ENCODE peak calls at places on chromosomes 12 and 14, in six cellular contexts. Z, E, B, V, R and J are unnamed samples.

GRCh38 chr12:79121486-79121885 is 256.9 kb downstream of the SYT1 start:
- DNase-seq in V (no peak), E (no peak), B (peak; percentile 8), R (no peak), Z (peak; percentile 22), J (no peak)

GRCh38 chr14:102316048-102316745 is 3.3 kb upstream of the ZNF839 start:
- DNase-seq in B (peak; percentile 48), Z (peak; percentile 29), E (no peak), V (no peak), R (no peak), J (peak; percentile 23)

GRCh38 chr14:102927878-102928411 is 5.5 kb downstream of the AMN start:
- DNase-seq in R (peak; percentile 77), E (peak; percentile 79), V (no peak), Z (peak; percentile 26), B (no peak), J (no peak)

GRCh38 chr14:50318031-50318626 is 6.0 kb downstream of the DMAC2L start:
- DNase-seq in Z (peak; percentile 82), V (no peak), B (no peak), R (no peak), E (no peak), J (no peak)

GRCh38 chr12:114697246-114697716 is 13.3 kb upstream of the TBX3 start:
- DNase-seq in R (no peak), V (no peak), E (no peak), B (no peak), Z (no peak), J (no peak)

GRCh38 chr12:30692470-30692869 is 3.2 kb downstream of the IPO8 start:
- DNase-seq in R (no peak), B (no peak), Z (peak; percentile 80), V (no peak), E (no peak), J (no peak)

GRCh38 chr12:11771895-11772502 is 122.5 kb downstream of the ETV6 start:
- DNase-seq in Z (no peak), E (no peak), B (no peak), V (no peak), R (no peak), J (no peak)

GRCh38 chr12:48786591-48787544 is 2.0 kb downstream of the ADCY6 start:
- DNase-seq in R (no peak), E (no peak), B (no peak), V (no peak), Z (no peak), J (no peak)

GRCh38 chr12:71640316-71640715 is 23.3 kb downstream of the ZFC3H1 start:
- DNase-seq in V (no peak), R (no peak), E (no peak), Z (no peak), B (no peak), J (no peak)

GRCh38 chr12:47991592-47991991 is 12.7 kb downstream of the COL2A1 start:
- DNase-seq in E (no peak), Z (no peak), R (no peak), B (peak; percentile 81), V (no peak), J (no peak)

GRCh38 chr12:24903305-24904088 is 45.4 kb downstream of the BCAT1 start:
- DNase-seq in B (no peak), E (no peak), R (no peak), V (no peak), Z (peak; percentile 53), J (no peak)

GRCh38 chr14:101057394-101057793 is 153.9 kb upstream of the RTL1 start:
- DNase-seq in E (no peak), V (no peak), B (no peak), Z (no peak), R (no peak), J (no peak)
- H3K9me3 ChIP-seq in E (no peaks in the 10 kb centered on the region), V (no peaks in the 10 kb centered on the region), B (no peaks in the 10 kb centered on the region), Z (no peaks in the 10 kb centered on the region), R (peaks cover 6% of the 10 kb centered on the region), J (peaks cover 4% of the 10 kb centered on the region)

DNA sequence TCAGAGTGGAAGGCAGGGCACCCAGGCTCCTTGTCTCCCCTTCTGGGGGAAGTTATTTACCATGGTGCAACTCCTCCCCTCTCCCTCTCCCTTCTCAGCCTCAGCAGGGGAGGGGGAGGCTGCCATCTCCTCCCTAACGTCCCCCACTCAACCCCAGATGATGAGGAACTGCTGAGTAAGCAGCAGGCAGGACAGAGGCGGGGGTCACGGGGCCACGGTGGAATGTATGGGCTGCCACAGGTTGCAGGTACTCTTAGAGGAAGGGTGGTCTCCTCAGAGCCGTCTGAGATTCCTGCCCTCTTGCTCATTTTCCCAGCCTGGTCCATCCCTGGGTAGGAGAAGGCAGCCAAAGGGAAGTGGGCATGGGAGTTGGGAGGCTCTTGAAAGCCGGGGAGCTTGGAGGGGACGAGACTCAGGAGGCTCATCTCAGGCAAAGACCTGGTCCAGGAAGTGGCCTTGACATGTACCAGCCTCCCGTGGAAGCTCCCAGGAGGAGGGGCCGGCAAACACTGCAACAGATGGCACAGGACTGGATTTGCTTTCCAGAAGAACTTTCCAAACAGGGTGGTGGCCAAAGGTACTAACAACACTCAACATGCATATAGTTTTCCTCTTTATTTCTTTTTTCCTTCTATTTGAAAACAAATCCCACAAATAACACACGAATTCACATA is 19.0 kb downstream of the RIN3 start:
- DNase-seq in B (peak; percentile 85), V (no peak), R (no peak), E (peak; percentile 49), Z (no peak), J (no peak)
- H3K27ac ChIP-seq in B (peak overlapping the region; percentile 72), V (no peak overlapping the region), R (peak overlapping the region; percentile 49), E (peak overlapping the region; percentile 51), Z (no peak overlapping the region), J (no peak overlapping the region)

GRCh38 chr12:89347325-89347829 is 4.9 kb downstream of the DUSP6 start:
- DNase-seq in R (no peak), B (no peak), Z (no peak), E (no peak), V (no peak), J (no peak)
- H3K27me3 ChIP-seq in R (no peaks in the 10 kb centered on the region), B (peaks cover 7% of the 10 kb centered on the region), Z (no peaks in the 10 kb centered on the region), E (no peaks in the 10 kb centered on the region), V (no peaks in the 10 kb centered on the region), J (no peaks in the 10 kb centered on the region)

GRCh38 chr12:131025234-131025633 is 71.5 kb downstream of the ADGRD1 start:
- DNase-seq in B (no peak), V (no peak), Z (no peak), R (no peak), E (no peak), J (no peak)
- H3K9me3 ChIP-seq in B (no peaks in the 10 kb centered on the region), V (no peaks in the 10 kb centered on the region), Z (no peaks in the 10 kb centered on the region), R (no peaks in the 10 kb centered on the region), E (no peaks in the 10 kb centered on the region), J (no peaks in the 10 kb centered on the region)

GRCh38 chr14:93047187-93047586 is 68.5 kb downstream of the ITPK1 start:
- DNase-seq in V (no peak), R (peak; percentile 34), Z (no peak), E (no peak), B (no peak), J (no peak)
- H3K27ac ChIP-seq in V (no peak overlapping the region), R (no peak overlapping the region), Z (no peak overlapping the region), E (no peak overlapping the region), B (no peak overlapping the region), J (no peak overlapping the region)

DNA sequence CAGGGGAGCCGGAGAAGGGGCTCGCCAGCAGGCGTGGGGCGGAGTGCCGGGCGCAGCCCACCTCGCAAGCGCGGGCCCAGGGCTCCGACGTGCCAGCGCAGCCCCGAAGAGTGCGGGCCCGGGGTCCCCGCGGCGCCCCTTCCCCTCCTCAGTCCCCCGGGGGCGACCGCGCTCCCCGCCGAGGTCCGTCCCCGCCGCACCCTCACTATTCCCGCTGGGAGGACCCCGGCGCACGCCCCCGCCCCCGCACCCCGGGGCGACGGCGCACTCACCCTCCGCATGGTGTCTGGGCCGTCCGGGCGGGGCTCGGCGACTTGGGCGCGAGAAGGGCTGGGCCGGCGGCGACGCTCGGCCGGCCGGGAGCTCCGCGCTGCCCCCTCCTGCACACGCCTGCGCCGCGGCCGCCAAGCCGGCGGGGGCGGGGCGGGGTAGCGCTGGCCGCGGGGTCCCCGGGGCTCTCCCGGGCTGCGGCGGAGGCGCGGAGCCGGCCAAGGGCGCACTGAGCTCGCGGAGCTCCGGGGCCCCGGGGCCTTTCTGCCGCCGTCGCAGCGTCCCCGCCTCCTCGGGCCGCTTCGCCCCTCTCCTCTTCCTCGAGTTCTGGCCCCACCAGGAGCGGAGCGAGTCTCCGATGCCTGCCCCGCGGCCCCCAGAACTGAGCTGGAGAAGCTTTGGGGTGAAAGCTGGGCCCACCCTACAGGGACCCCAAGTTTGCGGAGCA is 130.0 kb downstream of the NDUFA12 start:
- DNase-seq in B (peak; percentile 33), V (no peak), R (peak; percentile 72), E (peak; percentile 64), Z (peak; percentile 33), J (no peak)
- H3K27me3 ChIP-seq in B (peaks cover 15% of the 10 kb centered on the region), V (peaks cover 45% of the 10 kb centered on the region), R (peaks cover 83% of the 10 kb centered on the region), E (peaks cover 22% of the 10 kb centered on the region), Z (peaks cover 56% of the 10 kb centered on the region), J (peaks cover 48% of the 10 kb centered on the region)

GRCh38 chr12:38268612-38269011 is 48.0 kb upstream of the ALG10B start:
- DNase-seq in V (no peak), Z (no peak), B (no peak), R (no peak), E (no peak), J (no peak)
- H3K9me3 ChIP-seq in V (no peaks in the 10 kb centered on the region), Z (no peaks in the 10 kb centered on the region), B (no peaks in the 10 kb centered on the region), R (peaks cover 2% of the 10 kb centered on the region), E (no peaks in the 10 kb centered on the region), J (no peaks in the 10 kb centered on the region)